ENCODE peak calls at places on chromosomes 5 and 9, in seven cellular contexts. One of them, this sample, is unnamed.

GRCh38 chr9:35660966-35661413 is 2.9 kb downstream of the CCDC107 start:
- DNase-seq in mammary epithelial cell: no peak
- DNase-seq in aorta: no peak
- DNase-seq in SJSA1: peak; percentile 24
- DNase-seq in A549: no peak
- DNase-seq in body of pancreas: peak; percentile 77
- DNase-seq in HCT116: peak; percentile 33
- DNase-seq in this sample: no peak

GRCh38 chr5:30752015-30752414 is 441.5 kb upstream of the CDH6 start:
- DNase-seq in mammary epithelial cell: no peak
- DNase-seq in aorta: no peak
- DNase-seq in SJSA1: no peak
- DNase-seq in A549: no peak
- DNase-seq in body of pancreas: no peak
- DNase-seq in HCT116: no peak
- DNase-seq in this sample: no peak

GRCh38 chr5:53679261-53679660 is 118.8 kb downstream of the NDUFS4 start:
- DNase-seq in mammary epithelial cell: peak; percentile 27
- DNase-seq in aorta: no peak
- DNase-seq in SJSA1: peak; percentile 26
- DNase-seq in A549: no peak
- DNase-seq in body of pancreas: no peak
- DNase-seq in HCT116: no peak
- DNase-seq in this sample: no peak

GRCh38 chr9:74496819-74497749 is at the start of gene RORB:
- DNase-seq in mammary epithelial cell: peak; percentile 53
- DNase-seq in aorta: peak; percentile 84
- DNase-seq in SJSA1: peak; percentile 19
- DNase-seq in A549: no peak
- DNase-seq in body of pancreas: peak; percentile 45
- DNase-seq in HCT116: no peak
- DNase-seq in this sample: no peak

GRCh38 chr9:89798546-89799120 is 193.8 kb downstream of the GADD45G start:
- DNase-seq in mammary epithelial cell: no peak
- DNase-seq in aorta: no peak
- DNase-seq in SJSA1: no peak
- DNase-seq in A549: no peak
- DNase-seq in body of pancreas: no peak
- DNase-seq in HCT116: no peak
- DNase-seq in this sample: no peak

GRCh38 chr5:132837868-132838267 is 7.4 kb upstream of the SHROOM1 start:
- DNase-seq in mammary epithelial cell: no peak
- DNase-seq in aorta: no peak
- DNase-seq in SJSA1: no peak
- DNase-seq in A549: no peak
- DNase-seq in body of pancreas: peak; percentile 42
- DNase-seq in HCT116: no peak
- DNase-seq in this sample: no peak

GRCh38 chr9:20476912-20477311 is 145.4 kb downstream of the MLLT3 start:
- DNase-seq in mammary epithelial cell: no peak
- DNase-seq in aorta: no peak
- DNase-seq in SJSA1: no peak
- DNase-seq in A549: no peak
- DNase-seq in body of pancreas: no peak
- DNase-seq in HCT116: no peak
- DNase-seq in this sample: no peak

GRCh38 chr5:55517804-55518203 is 17.0 kb downstream of the PLPP1 start:
- DNase-seq in mammary epithelial cell: no peak
- DNase-seq in aorta: peak; percentile 62
- DNase-seq in SJSA1: no peak
- DNase-seq in A549: no peak
- DNase-seq in body of pancreas: no peak
- DNase-seq in HCT116: no peak
- DNase-seq in this sample: no peak

GRCh38 chr9:136075134-136075841 is 19.8 kb downstream of the NACC2 start:
- DNase-seq in mammary epithelial cell: no peak
- DNase-seq in aorta: no peak
- DNase-seq in SJSA1: no peak
- DNase-seq in A549: no peak
- DNase-seq in body of pancreas: no peak
- DNase-seq in HCT116: no peak
- DNase-seq in this sample: no peak

GRCh38 chr9:110745656-110746055 is 77.1 kb downstream of the MUSK start:
- DNase-seq in mammary epithelial cell: peak; percentile 12
- DNase-seq in aorta: no peak
- DNase-seq in SJSA1: no peak
- DNase-seq in A549: no peak
- DNase-seq in body of pancreas: no peak
- DNase-seq in HCT116: no peak
- DNase-seq in this sample: no peak

GRCh38 chr9:128232811-128233428 is 29.7 kb downstream of the DNM1 start:
- DNase-seq in mammary epithelial cell: no peak
- DNase-seq in aorta: no peak
- DNase-seq in SJSA1: no peak
- DNase-seq in A549: no peak
- DNase-seq in body of pancreas: no peak
- DNase-seq in HCT116: no peak
- DNase-seq in this sample: no peak

GRCh38 chr5:78495800-78496199 is 135.4 kb downstream of the SCAMP1 start:
- DNase-seq in mammary epithelial cell: no peak
- DNase-seq in aorta: no peak
- DNase-seq in SJSA1: no peak
- DNase-seq in A549: no peak
- DNase-seq in body of pancreas: no peak
- DNase-seq in HCT116: no peak
- DNase-seq in this sample: no peak

GRCh38 chr5:145847499-145848497 is 12.7 kb upstream of the PRELID2 start:
- DNase-seq in mammary epithelial cell: peak; percentile 83
- DNase-seq in aorta: no peak
- DNase-seq in SJSA1: peak; percentile 41
- DNase-seq in A549: peak; percentile 16
- DNase-seq in body of pancreas: no peak
- DNase-seq in HCT116: peak; percentile 40
- DNase-seq in this sample: no peak

GRCh38 chr5:6573651-6574101 is 59.2 kb downstream of the NSUN2 start:
- DNase-seq in mammary epithelial cell: no peak
- DNase-seq in aorta: no peak
- DNase-seq in SJSA1: no peak
- DNase-seq in A549: no peak
- DNase-seq in body of pancreas: no peak
- DNase-seq in HCT116: no peak
- DNase-seq in this sample: no peak

GRCh38 chr5:159783731-159784247 is 132.5 kb upstream of the ADRA1B start:
- DNase-seq in mammary epithelial cell: no peak
- DNase-seq in aorta: no peak
- DNase-seq in SJSA1: no peak
- DNase-seq in A549: no peak
- DNase-seq in body of pancreas: no peak
- DNase-seq in HCT116: no peak
- DNase-seq in this sample: no peak

GRCh38 chr9:134515026-134515821 is 126.4 kb upstream of the COL5A1 start:
- DNase-seq in mammary epithelial cell: no peak
- DNase-seq in aorta: no peak
- DNase-seq in SJSA1: no peak
- DNase-seq in A549: no peak
- DNase-seq in body of pancreas: no peak
- DNase-seq in HCT116: no peak
- DNase-seq in this sample: no peak

GRCh38 chr5:179217956-179218355 is 127.3 kb downstream of the ADAMTS2 start:
- DNase-seq in mammary epithelial cell: no peak
- DNase-seq in aorta: no peak
- DNase-seq in SJSA1: no peak
- DNase-seq in A549: no peak
- DNase-seq in body of pancreas: no peak
- DNase-seq in HCT116: no peak
- DNase-seq in this sample: no peak

GRCh38 chr5:113546711-113547159 is 33.2 kb downstream of the YTHDC2 start:
- DNase-seq in mammary epithelial cell: peak; percentile 67
- DNase-seq in aorta: no peak
- DNase-seq in SJSA1: peak; percentile 61
- DNase-seq in A549: no peak
- DNase-seq in body of pancreas: no peak
- DNase-seq in HCT116: no peak
- DNase-seq in this sample: no peak

GRCh38 chr5:65927497-65928340 is 1.3 kb downstream of the ERBIN start:
- DNase-seq in mammary epithelial cell: peak; percentile 59
- DNase-seq in aorta: no peak
- DNase-seq in SJSA1: peak; percentile 64
- DNase-seq in A549: peak; percentile 52
- DNase-seq in body of pancreas: peak; percentile 15
- DNase-seq in HCT116: no peak
- DNase-seq in this sample: peak; percentile 52

GRCh38 chr9:84669293-84670105 is at the start of gene NTRK2:
- DNase-seq in mammary epithelial cell: peak; percentile 52
- DNase-seq in aorta: peak; percentile 88
- DNase-seq in SJSA1: peak; percentile 12
- DNase-seq in A549: no peak
- DNase-seq in body of pancreas: peak; percentile 31
- DNase-seq in HCT116: no peak
- DNase-seq in this sample: peak; percentile 27

GRCh38 chr5:31408814-31409213 is 123.1 kb downstream of the DROSHA start:
- DNase-seq in mammary epithelial cell: peak; percentile 90
- DNase-seq in aorta: no peak
- DNase-seq in SJSA1: no peak
- DNase-seq in A549: no peak
- DNase-seq in body of pancreas: no peak
- DNase-seq in HCT116: no peak
- DNase-seq in this sample: no peak

DNA sequence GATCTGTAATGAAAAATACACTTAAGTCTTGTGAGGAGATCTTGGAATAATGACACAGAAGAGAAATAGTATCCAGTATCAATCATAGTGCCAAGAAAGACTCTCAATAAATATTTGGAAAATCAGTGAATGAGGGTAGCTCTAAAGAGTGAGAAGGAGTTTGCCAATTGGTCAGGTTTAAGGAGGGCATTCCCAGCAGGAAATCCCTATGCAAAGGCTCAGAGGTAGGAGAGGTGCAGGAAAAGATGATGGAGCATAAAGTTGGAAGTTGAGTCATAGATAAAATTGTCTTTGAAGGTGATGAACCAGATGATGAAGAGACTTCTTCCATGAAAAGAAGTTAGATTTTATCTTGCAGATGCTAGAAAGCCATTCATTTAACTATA is 27.8 kb downstream of the TNPO1 start:
- DNase-seq in mammary epithelial cell: no peak
- DNase-seq in aorta: no peak
- DNase-seq in SJSA1: no peak
- DNase-seq in A549: no peak
- DNase-seq in body of pancreas: no peak
- DNase-seq in HCT116: no peak
- DNase-seq in this sample: no peak
- H3K4me1 ChIP-seq in mammary epithelial cell: peaks cover 27% of the 10 kb centered on the region
- H3K4me1 ChIP-seq in aorta: peaks cover 6% of the 10 kb centered on the region
- H3K4me1 ChIP-seq in SJSA1: peaks cover 37% of the 10 kb centered on the region
- H3K4me1 ChIP-seq in A549: peaks cover 81% of the 10 kb centered on the region
- H3K4me1 ChIP-seq in body of pancreas: peaks cover 32% of the 10 kb centered on the region
- H3K4me1 ChIP-seq in HCT116: peaks cover 12% of the 10 kb centered on the region
- H3K4me1 ChIP-seq in this sample: peaks cover 7% of the 10 kb centered on the region

DNA sequence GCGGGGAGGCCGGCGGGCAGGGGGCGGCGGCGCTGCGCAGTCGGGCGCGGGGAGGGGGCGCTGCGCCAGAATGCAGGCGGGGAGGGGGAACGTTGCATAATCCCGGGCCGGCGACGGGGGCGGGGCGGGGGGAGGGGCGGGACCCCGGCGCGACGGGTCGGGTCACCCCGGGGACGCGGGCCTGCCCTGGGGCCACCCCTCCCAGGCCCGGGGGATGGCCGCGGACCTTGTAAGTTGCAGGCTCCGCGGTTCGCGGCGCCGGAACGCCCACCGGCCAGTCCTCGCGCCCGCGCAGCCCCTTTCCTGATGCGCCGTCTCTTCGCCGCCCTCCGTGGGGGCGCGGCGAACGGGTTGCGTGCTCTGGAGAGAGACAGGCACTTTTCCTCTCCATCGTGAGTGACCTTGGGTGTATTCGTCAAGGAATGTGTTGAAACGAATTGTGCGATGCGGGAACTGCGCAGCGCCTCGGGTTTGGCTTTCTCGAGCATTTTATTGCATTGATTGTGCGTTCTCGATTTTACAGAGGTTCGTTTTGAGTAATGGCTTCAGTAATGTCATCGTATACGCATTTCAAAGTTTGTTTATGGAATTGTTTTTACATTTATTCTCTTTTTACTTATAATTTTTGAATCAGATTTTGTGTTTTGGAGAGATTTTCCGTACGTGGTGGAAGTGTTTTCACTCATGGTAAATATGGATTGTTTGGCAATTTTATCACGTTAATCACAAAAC is 808 bp downstream of the SPIN1 start:
- DNase-seq in mammary epithelial cell: peak; percentile 71
- DNase-seq in aorta: no peak
- DNase-seq in SJSA1: peak; percentile 82
- DNase-seq in A549: peak; percentile 61
- DNase-seq in body of pancreas: peak; percentile 52
- DNase-seq in HCT116: peak; percentile 15
- DNase-seq in this sample: peak; percentile 39
- H3K4me1 ChIP-seq in mammary epithelial cell: peaks cover 15% of the 10 kb centered on the region
- H3K4me1 ChIP-seq in aorta: peaks cover 4% of the 10 kb centered on the region
- H3K4me1 ChIP-seq in SJSA1: peaks cover 25% of the 10 kb centered on the region
- H3K4me1 ChIP-seq in A549: peaks cover 24% of the 10 kb centered on the region
- H3K4me1 ChIP-seq in body of pancreas: peaks cover 25% of the 10 kb centered on the region
- H3K4me1 ChIP-seq in HCT116: peaks cover 12% of the 10 kb centered on the region
- H3K4me1 ChIP-seq in this sample: peaks cover 11% of the 10 kb centered on the region

GRCh38 chr5:14665949-14666741 is 1.6 kb downstream of the OTULIN start:
- DNase-seq in mammary epithelial cell: peak; percentile 63
- DNase-seq in aorta: no peak
- DNase-seq in SJSA1: no peak
- DNase-seq in A549: peak; percentile 46
- DNase-seq in body of pancreas: peak; percentile 34
- DNase-seq in HCT116: no peak
- DNase-seq in this sample: peak; percentile 44
- H3K4me1 ChIP-seq in mammary epithelial cell: peaks cover 40% of the 10 kb centered on the region
- H3K4me1 ChIP-seq in aorta: peaks cover 4% of the 10 kb centered on the region
- H3K4me1 ChIP-seq in SJSA1: peaks cover 18% of the 10 kb centered on the region
- H3K4me1 ChIP-seq in A549: peaks cover 50% of the 10 kb centered on the region
- H3K4me1 ChIP-seq in body of pancreas: peaks cover 43% of the 10 kb centered on the region
- H3K4me1 ChIP-seq in HCT116: peaks cover 12% of the 10 kb centered on the region
- H3K4me1 ChIP-seq in this sample: peaks cover 52% of the 10 kb centered on the region

GRCh38 chr5:119076080-119076479 is 5.2 kb downstream of the DMXL1 start:
- DNase-seq in mammary epithelial cell: no peak
- DNase-seq in aorta: no peak
- DNase-seq in SJSA1: no peak
- DNase-seq in A549: no peak
- DNase-seq in body of pancreas: no peak
- DNase-seq in HCT116: no peak
- DNase-seq in this sample: no peak

GRCh38 chr5:119078870-119079269 is 8.0 kb downstream of the DMXL1 start:
- DNase-seq in mammary epithelial cell: peak; percentile 59
- DNase-seq in aorta: no peak
- DNase-seq in SJSA1: no peak
- DNase-seq in A549: no peak
- DNase-seq in body of pancreas: no peak
- DNase-seq in HCT116: no peak
- DNase-seq in this sample: no peak

GRCh38 chr5:119078071-119078846 is 7.4 kb downstream of the DMXL1 start:
- DNase-seq in mammary epithelial cell: no peak
- DNase-seq in aorta: no peak
- DNase-seq in SJSA1: no peak
- DNase-seq in A549: no peak
- DNase-seq in body of pancreas: no peak
- DNase-seq in HCT116: no peak
- DNase-seq in this sample: no peak

GRCh38 chr5:119074419-119074818 is 3.5 kb downstream of the DMXL1 start:
- DNase-seq in mammary epithelial cell: no peak
- DNase-seq in aorta: no peak
- DNase-seq in SJSA1: no peak
- DNase-seq in A549: no peak
- DNase-seq in body of pancreas: no peak
- DNase-seq in HCT116: no peak
- DNase-seq in this sample: no peak

GRCh38 chr5:119077444-119077843 is 6.6 kb downstream of the DMXL1 start:
- DNase-seq in mammary epithelial cell: no peak
- DNase-seq in aorta: no peak
- DNase-seq in SJSA1: no peak
- DNase-seq in A549: no peak
- DNase-seq in body of pancreas: no peak
- DNase-seq in HCT116: no peak
- DNase-seq in this sample: no peak
- H3K4me1 ChIP-seq in mammary epithelial cell: peaks cover 18% of the 10 kb centered on the region
- H3K4me1 ChIP-seq in aorta: peaks cover 4% of the 10 kb centered on the region
- H3K4me1 ChIP-seq in SJSA1: peaks cover 3% of the 10 kb centered on the region
- H3K4me1 ChIP-seq in A549: peaks cover 8% of the 10 kb centered on the region
- H3K4me1 ChIP-seq in body of pancreas: peaks cover 70% of the 10 kb centered on the region
- H3K4me1 ChIP-seq in HCT116: peaks cover 4% of the 10 kb centered on the region
- H3K4me1 ChIP-seq in this sample: peaks cover 15% of the 10 kb centered on the region

This sample was measured in naive thymus-derived CD4-positive, alpha-beta T cell.